ENCODE peak calls at places on chromosomes 16 and 17, in six cellular contexts. One of them, this sample, is unnamed.

GRCh38 chr17:44218344-44219125 is 940 bp downstream of the UBTF start:
- DNase-seq in esophagus squamous epithelium: peak
- DNase-seq in ACHN: peak
- DNase-seq in tibial nerve: peak
- DNase-seq in endothelial cell: peak
- DNase-seq in fibroblast of mammary gland: peak
- DNase-seq in this sample: peak

GRCh38 chr17:39064814-39065213 is 86.6 kb downstream of the PLXDC1 start:
- DNase-seq in ACHN: no peak
- DNase-seq in endothelial cell: no peak
- DNase-seq in esophagus squamous epithelium: no peak
- DNase-seq in fibroblast of mammary gland: no peak
- DNase-seq in tibial nerve: no peak
- DNase-seq in this sample: no peak

GRCh38 chr16:84582958-84583516 is 34.8 kb downstream of the COTL1 start:
- DNase-seq in esophagus squamous epithelium: no peak
- DNase-seq in fibroblast of mammary gland: peak
- DNase-seq in tibial nerve: no peak
- DNase-seq in endothelial cell: no peak
- DNase-seq in ACHN: peak
- DNase-seq in this sample: no peak

GRCh38 chr16:23847938-23848337 is 12.2 kb downstream of the PRKCB start:
- DNase-seq in fibroblast of mammary gland: no peak
- DNase-seq in ACHN: no peak
- DNase-seq in endothelial cell: no peak
- DNase-seq in esophagus squamous epithelium: no peak
- DNase-seq in tibial nerve: no peak
- DNase-seq in this sample: no peak

GRCh38 chr17:32627233-32628008 is 140.6 kb downstream of the CDK5R1 start:
- DNase-seq in endothelial cell: no peak
- DNase-seq in esophagus squamous epithelium: no peak
- DNase-seq in fibroblast of mammary gland: peak
- DNase-seq in ACHN: no peak
- DNase-seq in tibial nerve: no peak
- DNase-seq in this sample: peak

GRCh38 chr17:16814439-16814838 is 124.4 kb downstream of the CCDC144A start:
- DNase-seq in endothelial cell: no peak
- DNase-seq in ACHN: no peak
- DNase-seq in fibroblast of mammary gland: no peak
- DNase-seq in tibial nerve: no peak
- DNase-seq in esophagus squamous epithelium: no peak
- DNase-seq in this sample: no peak

GRCh38 chr16:88835383-88835782 is 21.4 kb downstream of the GALNS start:
- DNase-seq in esophagus squamous epithelium: no peak
- DNase-seq in fibroblast of mammary gland: peak
- DNase-seq in endothelial cell: no peak
- DNase-seq in ACHN: no peak
- DNase-seq in tibial nerve: peak
- DNase-seq in this sample: no peak

GRCh38 chr17:16407911-16408588 is 7.3 kb upstream of the TRPV2 start:
- DNase-seq in esophagus squamous epithelium: no peak
- DNase-seq in fibroblast of mammary gland: peak
- DNase-seq in endothelial cell: no peak
- DNase-seq in ACHN: peak
- DNase-seq in tibial nerve: peak
- DNase-seq in this sample: no peak

GRCh38 chr16:89410794-89411309 is 79.5 kb downstream of the ANKRD11 start:
- DNase-seq in esophagus squamous epithelium: no peak
- DNase-seq in tibial nerve: peak
- DNase-seq in ACHN: no peak
- DNase-seq in endothelial cell: no peak
- DNase-seq in fibroblast of mammary gland: peak
- DNase-seq in this sample: no peak

GRCh38 chr17:13079010-13079409 is 61.2 kb upstream of the ELAC2 start:
- DNase-seq in endothelial cell: no peak
- DNase-seq in fibroblast of mammary gland: peak
- DNase-seq in esophagus squamous epithelium: no peak
- DNase-seq in tibial nerve: no peak
- DNase-seq in ACHN: no peak
- DNase-seq in this sample: no peak

GRCh38 chr16:2751577-2752034 is 832 bp upstream of the SRRM2 start:
- DNase-seq in ACHN: no peak
- DNase-seq in tibial nerve: no peak
- DNase-seq in endothelial cell: peak
- DNase-seq in esophagus squamous epithelium: no peak
- DNase-seq in fibroblast of mammary gland: peak
- DNase-seq in this sample: no peak

GRCh38 chr16:11380836-11381235 is 35.6 kb downstream of the RMI2 start:
- DNase-seq in endothelial cell: no peak
- DNase-seq in esophagus squamous epithelium: no peak
- DNase-seq in fibroblast of mammary gland: no peak
- DNase-seq in ACHN: no peak
- DNase-seq in tibial nerve: no peak
- DNase-seq in this sample: no peak

GRCh38 chr17:55735784-55736405 is 13.2 kb upstream of the TMEM100 start:
- DNase-seq in endothelial cell: peak
- DNase-seq in ACHN: peak
- DNase-seq in esophagus squamous epithelium: no peak
- DNase-seq in tibial nerve: peak
- DNase-seq in fibroblast of mammary gland: peak
- DNase-seq in this sample: peak

GRCh38 chr17:38709864-38710602 is 5.0 kb downstream of the MLLT6 start:
- DNase-seq in ACHN: no peak
- DNase-seq in esophagus squamous epithelium: no peak
- DNase-seq in endothelial cell: no peak
- DNase-seq in fibroblast of mammary gland: no peak
- DNase-seq in tibial nerve: no peak
- DNase-seq in this sample: no peak

GRCh38 chr16:70548936-70549335 is 25.3 kb downstream of the SF3B3 start:
- DNase-seq in ACHN: no peak
- DNase-seq in tibial nerve: no peak
- DNase-seq in endothelial cell: no peak
- DNase-seq in esophagus squamous epithelium: no peak
- DNase-seq in fibroblast of mammary gland: no peak
- DNase-seq in this sample: no peak

GRCh38 chr16:17026600-17027242 is 444.0 kb downstream of the XYLT1 start:
- DNase-seq in fibroblast of mammary gland: no peak
- DNase-seq in endothelial cell: no peak
- DNase-seq in esophagus squamous epithelium: no peak
- DNase-seq in ACHN: no peak
- DNase-seq in tibial nerve: no peak
- DNase-seq in this sample: no peak

GRCh38 chr17:49497147-49498036 is 2.3 kb downstream of the NGFR start:
- DNase-seq in esophagus squamous epithelium: no peak
- DNase-seq in endothelial cell: peak
- DNase-seq in tibial nerve: peak
- DNase-seq in ACHN: peak
- DNase-seq in fibroblast of mammary gland: peak
- DNase-seq in this sample: peak

This sample was measured in neural crest cell.